ENCODE peak calls at places on chromosome 19, in seven cellular contexts. D, Z, L, B, E, G and X are unnamed samples.

GRCh38 chr19:2503521-2504109 is 27.7 kb downstream of the GADD45B start:
- DNase-seq in B (no peak), L (peak), D (no peak), G (peak), E (no peak), Z (peak), X (no peak)

GRCh38 chr19:11105014-11105636 is 15.9 kb downstream of the LDLR start:
- DNase-seq in Z (no peak), G (no peak), B (no peak), L (no peak), D (no peak), E (no peak), X (no peak)

GRCh38 chr19:55383279-55383788 is 758 bp downstream of the TMEM238 start:
- DNase-seq in G (no peak), B (no peak), Z (no peak), E (no peak), L (no peak), D (no peak), X (no peak)

GRCh38 chr19:38210458-38210987 is 13.5 kb downstream of the DPF1 start:
- DNase-seq in B (no peak), D (no peak), Z (no peak), L (peak), E (peak), G (no peak), X (no peak)

GRCh38 chr19:4066682-4067395 is at the start of gene ZBTB7A:
- DNase-seq in L (peak), D (peak), E (peak), B (peak), G (peak), Z (peak), X (peak)

GRCh38 chr19:33630880-33631627 is 9.3 kb downstream of the CHST8 start:
- DNase-seq in B (no peak), G (no peak), D (peak), Z (no peak), L (no peak), E (no peak), X (no peak)

GRCh38 chr19:55615553-55616394 is 8.6 kb downstream of the ZNF784 start:
- DNase-seq in B (no peak), L (no peak), G (no peak), Z (peak), D (no peak), E (no peak), X (no peak)

GRCh38 chr19:33382006-33382405 is 8.5 kb downstream of the CEBPG start:
- DNase-seq in B (no peak), E (no peak), Z (no peak), L (no peak), D (no peak), G (no peak), X (no peak)

GRCh38 chr19:33249740-33250366 is 24.2 kb upstream of the SLC7A10 start:
- DNase-seq in E (no peak), D (no peak), Z (no peak), L (no peak), G (no peak), B (no peak), X (no peak)

GRCh38 chr19:4172861-4173473 is 9.4 kb downstream of the SIRT6 start:
- DNase-seq in G (peak), Z (no peak), E (peak), D (peak), B (peak), L (peak), X (no peak)

GRCh38 chr19:10981496-10981895 is 20.7 kb downstream of the SMARCA4 start:
- DNase-seq in D (no peak), G (no peak), Z (no peak), E (no peak), B (no peak), L (peak), X (no peak)

GRCh38 chr19:43872547-43873336 is 45.6 kb downstream of the ZNF283 start:
- DNase-seq in E (no peak), L (no peak), G (no peak), D (no peak), B (no peak), Z (peak), X (no peak)

GRCh38 chr19:15962319-15962718 is 13.5 kb downstream of the OR10H4 start:
- DNase-seq in Z (no peak), E (no peak), G (no peak), B (no peak), L (no peak), D (no peak), X (no peak)

GRCh38 chr19:1189419-1189818 is 15.4 kb upstream of the SBNO2 start:
- DNase-seq in G (no peak), D (no peak), L (peak), E (no peak), B (no peak), Z (peak), X (no peak)

GRCh38 chr19:1217366-1217765 is 11.8 kb downstream of the STK11 start:
- DNase-seq in B (no peak), D (no peak), G (no peak), E (no peak), Z (no peak), L (no peak), X (no peak)

GRCh38 chr19:39197808-39198207 is 1.0 kb downstream of the NCCRP1 start:
- DNase-seq in L (no peak), E (no peak), Z (peak), G (no peak), D (no peak), B (no peak), X (no peak)

GRCh38 chr19:56577719-56578602 is 10.7 kb downstream of the ZNF470 start:
- DNase-seq in B (no peak), E (no peak), D (no peak), L (no peak), Z (no peak), G (no peak), X (no peak)

GRCh38 chr19:11061951-11062350 is 27.3 kb upstream of the LDLR start:
- DNase-seq in L (no peak), Z (no peak), G (no peak), E (no peak), D (no peak), B (no peak), X (no peak)

DNA sequence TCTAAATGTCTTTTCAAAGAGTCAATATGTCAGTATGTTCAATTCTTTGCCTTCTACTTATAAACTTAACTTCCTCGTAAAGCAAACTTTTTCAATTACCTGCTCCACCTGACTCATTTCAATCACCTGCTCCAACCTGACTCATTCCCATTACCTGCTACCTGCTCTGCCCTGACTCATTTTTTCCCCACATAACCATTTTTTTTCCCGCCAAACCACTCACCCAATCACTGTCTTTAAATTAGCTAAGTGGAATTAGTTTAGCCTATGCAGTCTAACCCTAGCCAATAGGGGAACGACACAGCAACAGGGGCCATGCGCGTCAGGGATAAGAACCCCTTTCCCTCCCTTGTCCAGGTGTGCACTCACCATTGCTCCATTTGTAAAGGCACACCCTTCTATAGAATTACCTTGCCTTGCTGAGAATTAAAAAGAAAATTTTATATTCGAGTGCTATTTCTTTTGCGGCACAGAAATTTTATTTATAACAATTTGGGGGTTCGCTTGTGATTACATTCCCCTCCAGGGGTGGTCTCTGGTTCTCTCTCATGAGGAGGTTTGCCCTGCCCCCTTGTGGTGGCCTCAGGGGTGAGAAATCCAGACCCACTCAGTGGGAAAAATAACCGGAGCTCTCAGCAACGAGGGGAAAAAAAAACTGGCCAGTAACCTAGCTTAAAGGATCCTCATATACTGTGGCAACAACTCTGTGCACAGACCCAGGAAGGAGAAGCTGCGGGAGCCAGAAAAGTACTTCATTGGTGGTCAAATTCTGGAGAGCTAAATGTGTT is 193.1 kb downstream of the ZNF486 start:
- DNase-seq in D (no peak), B (no peak), G (no peak), Z (no peak), L (no peak), E (peak), X (no peak)
- TF ChIP-seq CTCF in D (no peak), B (no peak), G (no peak), Z (peak), L (no peak), E (peak), X (no peak)

DNA sequence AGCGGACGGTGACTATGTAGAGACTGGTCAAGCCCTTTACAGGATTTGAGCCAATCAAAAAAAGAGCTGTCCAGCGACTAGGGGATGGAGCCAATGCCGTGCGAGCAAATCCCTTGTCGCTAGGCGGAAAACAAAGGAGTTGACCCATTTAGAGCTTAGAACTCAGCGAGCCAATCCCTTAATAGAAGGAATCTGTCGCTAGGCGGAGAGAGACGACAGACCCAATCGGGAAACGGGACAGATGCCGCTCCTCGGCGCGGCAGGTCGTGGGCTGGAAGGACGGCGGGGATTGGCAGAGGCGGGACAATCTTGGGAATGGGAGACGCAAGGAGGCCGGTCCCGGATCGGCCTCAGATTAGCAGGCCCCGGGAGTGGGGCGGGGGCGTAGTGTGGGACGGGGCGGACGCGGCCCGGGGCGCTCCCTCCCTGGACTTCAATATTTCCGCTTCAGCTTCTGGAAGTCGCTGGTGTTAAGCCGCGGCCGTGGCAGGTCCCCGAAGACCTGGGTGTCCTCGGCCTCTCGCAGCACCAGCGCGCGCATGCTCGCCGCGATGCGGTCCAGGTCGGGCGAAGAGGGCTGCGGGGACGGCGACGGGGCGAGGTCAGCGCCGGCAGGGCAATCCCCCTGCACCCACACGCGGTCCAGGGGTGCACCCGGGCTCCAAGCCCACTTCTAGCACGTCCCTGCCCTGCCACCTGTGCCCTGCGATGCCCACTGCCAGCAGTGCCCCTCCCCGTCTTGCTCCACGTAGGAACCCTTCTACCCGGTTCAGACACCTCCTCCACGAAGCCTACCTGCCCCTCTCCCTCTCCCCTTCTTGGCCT is 2.3 kb upstream of the PNKP start:
- DNase-seq in G (peak), L (peak), Z (peak), B (peak), D (peak), E (peak), X (peak)
- TF ChIP-seq CTCF in G (no peak), L (no peak), Z (no peak), B (no peak), D (peak), E (no peak), X (no peak)

DNA sequence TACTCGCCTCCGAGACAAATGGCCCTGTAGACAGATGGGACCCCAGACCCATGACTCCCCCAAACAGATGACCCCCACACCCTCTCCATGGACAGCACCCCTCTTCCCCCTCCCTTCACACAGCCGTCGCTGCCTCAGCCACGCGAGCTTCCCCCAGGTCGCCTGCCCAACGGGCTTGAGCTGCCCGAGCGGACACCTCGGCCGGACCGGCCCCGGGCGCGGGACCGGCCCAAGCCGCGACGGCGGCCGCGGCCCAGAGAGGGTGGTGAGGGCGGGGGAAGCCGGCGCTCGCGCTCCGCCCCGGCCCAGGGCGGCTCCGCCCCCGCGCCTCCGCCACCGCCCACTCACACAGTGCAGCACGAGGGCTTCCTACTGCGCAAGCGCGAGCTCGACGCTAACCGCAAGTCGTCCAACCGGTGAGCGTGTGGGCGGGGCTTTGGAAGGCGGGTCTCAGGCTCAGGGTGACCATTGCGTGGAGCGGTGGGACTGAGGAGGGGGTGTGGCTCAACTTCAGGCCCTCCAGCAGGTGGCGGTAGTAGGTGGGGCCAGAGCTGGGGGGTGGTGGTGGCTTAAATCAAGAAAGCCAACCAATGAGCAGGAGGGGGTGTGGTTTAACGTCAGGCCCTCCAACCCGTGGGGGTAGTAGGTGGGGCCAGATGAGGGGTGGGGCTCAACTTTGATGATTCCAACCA is 6.2 kb upstream of the SHKBP1 start:
- DNase-seq in Z (peak), D (peak), L (peak), G (peak), B (peak), E (peak), X (peak)
- TF ChIP-seq CTCF in Z (no peak), D (no peak), L (no peak), G (no peak), B (no peak), E (no peak), X (no peak)

GRCh38 chr19:20247016-20247683 is 80.1 kb downstream of the ZNF486 start:
- DNase-seq in Z (no peak), E (peak), L (no peak), D (peak), B (no peak), G (peak), X (no peak)
- TF ChIP-seq CTCF in Z (peak), E (peak), L (no peak), D (peak), B (no peak), G (peak), X (peak)

GRCh38 chr19:51703655-51704515 is 10.8 kb downstream of the SPACA6 start:
- DNase-seq in D (peak), B (peak), E (peak), L (peak), Z (peak), G (peak), X (peak)
- TF ChIP-seq CTCF in D (peak), B (peak), E (peak), L (peak), Z (peak), G (peak), X (peak)

DNA sequence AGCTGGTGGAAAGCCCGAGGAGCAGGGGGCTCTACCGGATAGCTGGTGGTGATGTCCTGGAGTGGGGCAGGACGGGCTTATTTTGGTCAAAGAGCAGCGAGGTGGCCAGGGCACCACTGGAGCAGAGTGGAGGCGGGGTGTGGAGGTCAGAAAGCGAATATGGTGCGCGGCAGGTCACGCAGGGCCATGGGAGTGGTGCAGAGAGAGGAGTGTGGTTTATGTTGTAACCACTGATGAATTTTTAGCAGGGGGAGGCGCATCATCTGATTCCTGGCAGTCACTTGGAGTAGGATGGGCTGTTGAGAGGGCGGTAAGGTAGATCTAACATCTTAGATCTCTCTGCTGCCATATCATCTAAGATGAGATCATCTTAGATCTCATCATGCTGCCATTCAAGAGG is 1.4 kb upstream of the ZNF414 start:
- DNase-seq in E (no peak), L (no peak), B (no peak), D (no peak), Z (no peak), G (no peak), X (no peak)
- TF ChIP-seq CTCF in E (no peak), L (no peak), B (no peak), D (no peak), Z (no peak), G (no peak), X (no peak)